ENCODE peak calls at places on chromosomes 7 and 10, in seven cellular contexts. V, L, S, J, C, G and M are unnamed samples. For H3K9me3, the result is how much of the 10 kb centered on the place peaks cover.

GRCh38 chr10:72598769-72599701 is 26.8 kb downstream of the MICU1 start:
- DNase-seq in G (no peak), S (no peak), J (peak), C (no peak), L (no peak), V (no peak), M (no peak)

GRCh38 chr10:9254353-9254752 is 1199.9 kb downstream of the GATA3 start:
- DNase-seq in G (peak), V (peak), C (peak), S (no peak), J (no peak), L (no peak), M (no peak)

GRCh38 chr10:92785118-92785517 is 63.2 kb upstream of the EXOC6 start:
- DNase-seq in S (no peak), G (no peak), J (no peak), C (no peak), V (no peak), L (no peak), M (no peak)

GRCh38 chr7:151487246-151487645 is 32.4 kb downstream of the RHEB start:
- DNase-seq in S (no peak), V (no peak), G (no peak), J (no peak), C (no peak), L (no peak), M (no peak)

GRCh38 chr7:1249731-1250130 is 17.1 kb downstream of the UNCX start:
- DNase-seq in S (no peak), J (no peak), C (no peak), V (no peak), L (no peak), G (no peak), M (no peak)

GRCh38 chr10:119190353-119190752 is 11.7 kb upstream of the PRDX3 start:
- DNase-seq in L (no peak), C (peak), J (no peak), V (peak), G (peak), S (peak), M (peak)

GRCh38 chr10:4088354-4089066 is 303.5 kb upstream of the KLF6 start:
- DNase-seq in C (no peak), J (no peak), G (no peak), S (no peak), V (no peak), L (no peak), M (no peak)

GRCh38 chr10:91006752-91007346 is 86.0 kb upstream of the ANKRD1 start:
- DNase-seq in V (no peak), S (no peak), J (no peak), C (no peak), L (no peak), G (no peak), M (no peak)

GRCh38 chr7:16668049-16668858 is 22.3 kb downstream of the BZW2 start:
- DNase-seq in J (no peak), S (no peak), V (peak), C (peak), G (peak), L (peak), M (peak)

GRCh38 chr7:95180-95862 is 97.0 kb upstream of the FAM20C start:
- DNase-seq in L (no peak), V (peak), S (no peak), G (peak), J (no peak), C (peak), M (no peak)

GRCh38 chr10:74936577-74937445 is 110.4 kb downstream of the KAT6B start:
- DNase-seq in G (peak), S (no peak), J (no peak), V (no peak), L (no peak), C (peak), M (no peak)

GRCh38 chr7:26097837-26098668 is 53.9 kb upstream of the NFE2L3 start:
- DNase-seq in J (no peak), V (no peak), C (no peak), L (no peak), G (no peak), S (no peak), M (no peak)

GRCh38 chr10:15168296-15168780 is at the start of gene NMT2:
- DNase-seq in V (no peak), J (peak), G (no peak), C (peak), S (peak), L (peak), M (peak)

GRCh38 chr10:71630168-71630567 is 89.4 kb downstream of the C10orf105 start:
- DNase-seq in G (no peak), S (no peak), J (no peak), C (no peak), V (no peak), L (no peak), M (no peak)

GRCh38 chr10:61633665-61634064 is 29.1 kb upstream of the CABCOCO1 start:
- DNase-seq in C (peak), J (no peak), G (peak), S (no peak), L (no peak), V (no peak), M (no peak)

GRCh38 chr10:71078454-71079145 is 133.8 kb upstream of the UNC5B start:
- DNase-seq in L (peak), J (no peak), G (no peak), C (no peak), S (no peak), V (no peak), M (peak)

GRCh38 chr7:38374507-38374906 is 101.1 kb upstream of the TARP start:
- DNase-seq in V (no peak), J (no peak), S (no peak), C (no peak), L (no peak), G (peak), M (no peak)

GRCh38 chr7:94980418-94981142 is 73.2 kb downstream of the PPP1R9A start:
- DNase-seq in G (peak), V (no peak), S (no peak), L (no peak), J (no peak), C (peak), M (no peak)

GRCh38 chr10:14705548-14706234 is 69.0 kb downstream of the FAM107B start:
- DNase-seq in V (no peak), L (no peak), G (no peak), J (no peak), S (no peak), C (no peak), M (no peak)

GRCh38 chr10:59372543-59372942 is 10.2 kb upstream of the FAM13C start:
- DNase-seq in C (peak), L (no peak), V (no peak), S (no peak), J (no peak), G (peak), M (no peak)

GRCh38 chr7:113015038-113015645 is 71.5 kb downstream of the GPR85 start:
- DNase-seq in L (no peak), V (no peak), J (no peak), C (peak), S (no peak), G (peak), M (no peak)

GRCh38 chr7:8441106-8441590 is 7.7 kb downstream of the NXPH1 start:
- DNase-seq in L (no peak), G (no peak), J (no peak), S (no peak), V (no peak), C (no peak), M (no peak)

DNA sequence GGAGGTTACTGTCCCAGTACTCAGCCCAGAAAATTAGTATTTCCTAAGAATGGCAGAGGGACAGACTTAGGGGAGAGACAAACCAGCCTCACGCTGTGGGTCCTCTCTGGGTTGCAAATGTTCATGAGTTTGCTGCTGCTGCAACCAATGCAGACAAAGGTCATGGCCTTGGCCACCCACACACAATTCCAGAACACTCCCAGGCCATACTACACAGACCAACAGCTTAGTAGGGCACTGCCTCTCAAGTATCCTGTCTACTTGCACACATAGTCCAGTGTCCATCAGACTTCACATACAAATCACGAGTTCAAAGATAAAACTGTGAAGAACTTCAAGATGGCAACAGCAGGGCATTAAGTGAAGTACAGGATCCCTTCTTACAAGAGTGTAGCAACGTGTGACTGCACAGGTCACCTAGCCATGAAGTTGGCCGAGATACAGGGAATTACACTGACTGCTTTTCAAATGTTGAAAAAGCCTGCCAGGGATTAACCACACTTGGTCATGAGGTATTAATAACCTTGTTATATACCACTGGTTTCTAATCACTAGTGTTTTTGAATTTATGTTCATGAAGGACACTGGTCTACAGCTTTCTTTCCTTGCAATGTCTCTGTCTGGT is 40.0 kb downstream of the ZNF33B start:
- DNase-seq in S (no peak), J (no peak), C (no peak), G (no peak), V (no peak), L (no peak), M (no peak)
- H3K9me3 ChIP-seq in S (under half), J (under half), C (under half), G (under half), V (under half), L (under half), M (under half)

GRCh38 chr7:42549212-42549611 is 312.2 kb upstream of the GLI3 start:
- DNase-seq in G (no peak), C (no peak), S (no peak), V (no peak), L (no peak), J (no peak), M (no peak)

GRCh38 chr7:42549866-42550485 is 313.0 kb upstream of the GLI3 start:
- DNase-seq in S (no peak), J (no peak), G (peak), V (no peak), L (no peak), C (no peak), M (no peak)

GRCh38 chr7:42550706-42551470 is 313.9 kb upstream of the GLI3 start:
- DNase-seq in G (peak), J (no peak), L (no peak), C (no peak), S (no peak), V (no peak), M (no peak)

DNA sequence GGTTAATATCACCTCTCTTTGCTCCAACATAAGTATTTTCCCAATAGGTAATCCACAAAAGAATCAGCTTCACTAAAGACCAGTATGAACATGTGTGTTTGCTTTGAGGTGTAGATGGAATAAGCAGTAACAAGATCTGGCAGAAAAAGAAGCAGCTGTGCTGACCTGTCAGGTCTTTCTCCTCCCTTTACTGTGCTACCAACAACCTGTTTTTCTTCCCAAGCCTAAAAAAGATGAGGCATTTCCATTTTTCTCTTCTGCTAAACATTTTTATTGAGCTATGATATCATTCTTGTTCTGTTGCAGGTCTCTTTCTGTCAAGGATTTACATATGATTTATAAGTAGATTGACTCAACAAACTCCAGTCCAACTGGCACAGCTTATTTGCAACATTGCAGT is 315.2 kb upstream of the GLI3 start:
- DNase-seq in C (no peak), V (no peak), J (no peak), G (no peak), S (no peak), L (no peak), M (no peak)
- H3K9me3 ChIP-seq in C (under half), V (under half), J (under half), G (under half), S (under half), L (under half), M (under half)

GRCh38 chr10:109205929-109206585 is 717.3 kb downstream of the XPNPEP1 start:
- DNase-seq in S (no peak), V (peak), C (peak), G (peak), L (no peak), J (no peak), M (no peak)
- H3K9me3 ChIP-seq in S (under half), V (under half), C (under half), G (under half), L (under half), J (under half), M (under half)

DNA sequence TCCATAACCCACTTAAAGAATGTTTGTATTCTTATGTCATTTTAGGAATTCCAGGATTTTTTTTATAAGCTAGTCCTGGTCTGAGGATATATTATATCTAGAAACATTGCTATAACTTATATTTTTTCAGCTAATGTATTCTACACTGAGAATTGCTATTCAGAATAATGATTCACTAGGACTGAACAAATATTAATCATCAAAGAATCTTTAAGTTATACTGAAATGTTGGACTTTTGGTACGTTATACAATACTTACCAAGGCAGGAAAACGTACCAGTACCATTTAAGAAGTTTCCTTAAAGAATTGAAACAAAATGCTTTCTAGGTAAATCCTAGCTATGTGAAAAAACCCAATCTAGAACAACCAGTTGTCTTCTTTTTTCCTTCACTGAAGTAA is 18.4 kb downstream of the PTTG1IP2 start:
- DNase-seq in J (no peak), V (no peak), G (no peak), S (no peak), L (no peak), C (no peak), M (no peak)
- H3K9me3 ChIP-seq in J (under half), V (under half), G (under half), S (under half), L (under half), C (under half), M (under half)

DNA sequence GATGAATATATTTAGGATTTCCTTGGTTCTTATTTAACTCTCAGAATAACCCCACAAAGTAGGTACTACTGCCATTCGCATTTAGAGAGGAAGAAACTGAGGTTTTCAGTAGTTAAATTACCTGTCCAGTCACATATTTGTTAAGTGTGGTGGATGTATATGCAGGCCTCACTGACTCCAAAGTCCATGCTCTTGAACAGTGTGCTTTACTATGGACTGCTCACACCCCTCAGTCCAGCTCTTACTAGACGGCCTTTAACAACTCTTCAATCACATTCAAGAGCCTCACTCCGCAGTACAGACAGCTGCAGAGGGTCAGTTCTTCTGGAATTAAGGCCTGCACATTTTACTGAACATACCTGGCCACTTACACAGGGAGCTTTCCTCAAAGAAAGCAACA is 36.2 kb downstream of the ZNF248 start:
- DNase-seq in C (no peak), J (no peak), G (no peak), V (no peak), L (no peak), S (no peak), M (no peak)
- H3K9me3 ChIP-seq in C (under half), J (under half), G (under half), V (under half), L (under half), S (under half), M (under half)

GRCh38 chr10:18572959-18573561 is 78.3 kb downstream of the NSUN6 start:
- DNase-seq in J (no peak), S (no peak), V (no peak), G (no peak), L (no peak), C (no peak), M (no peak)
- H3K9me3 ChIP-seq in J (under half), S (under half), V (under half), G (under half), L (under half), C (under half), M (under half)

GRCh38 chr7:57210212-57210611 is 78.0 kb upstream of the ZNF479 start:
- DNase-seq in J (no peak), S (no peak), V (no peak), G (no peak), C (no peak), L (peak), M (no peak)
- H3K9me3 ChIP-seq in J (under half), S (under half), V (half or more), G (under half), C (under half), L (under half), M (under half)

GRCh38 chr7:56493704-56494450 is 377.7 kb upstream of the NUPR2 start:
- DNase-seq in C (no peak), L (no peak), J (no peak), S (no peak), G (no peak), V (no peak), M (no peak)
- H3K9me3 ChIP-seq in C (under half), L (under half), J (half or more), S (under half), G (under half), V (half or more), M (under half)